ENCODE peak calls at places on chromosomes 1 and 21, in nine cellular contexts. I is HL-60, P is LNCaP clone FGC, J is AG10803, Q is astrocyte of the spinal cord, X is psoas muscle, E is cardiac muscle cell, O is spleen, C is A549. A is an unnamed sample.

GRCh38 chr1:157119008-157119407 is 19.2 kb downstream of the ETV3 start:
- DNase-seq in C (no peak), X (no peak), P (no peak), J (no peak), I (no peak), Q (no peak), O (peak), E (no peak), A (no peak)

GRCh38 chr1:93845554-93846150 is 33.4 kb downstream of the DNTTIP2 start:
- DNase-seq in P (no peak), J (peak), Q (peak), O (no peak), E (no peak), C (peak), X (no peak), I (no peak), A (no peak)

GRCh38 chr1:172654535-172654934 is 4.4 kb upstream of the FASLG start:
- DNase-seq in I (no peak), O (no peak), E (no peak), Q (peak), C (peak), J (peak), X (no peak), P (no peak), A (no peak)

GRCh38 chr1:157580179-157580827 is 17.6 kb downstream of the FCRL4 start:
- DNase-seq in O (no peak), P (peak), E (peak), Q (peak), I (peak), X (no peak), J (peak), C (peak), A (no peak)

GRCh38 chr1:87249803-87250202 is 78.9 kb upstream of the LMO4 start:
- DNase-seq in I (no peak), P (no peak), Q (no peak), J (no peak), E (no peak), X (no peak), C (no peak), O (no peak), A (no peak)

GRCh38 chr1:27755286-27755685 is 17.7 kb upstream of the STX12 start:
- DNase-seq in P (no peak), J (no peak), O (no peak), I (no peak), Q (no peak), E (no peak), X (no peak), C (no peak), A (no peak)

GRCh38 chr21:16108561-16109070 is 378.8 kb downstream of the USP25 start:
- DNase-seq in P (no peak), I (no peak), E (no peak), C (no peak), O (no peak), X (no peak), J (no peak), Q (no peak), A (no peak)

GRCh38 chr1:170927955-170928850 is 7.1 kb upstream of the MROH9 start:
- DNase-seq in I (no peak), C (peak), E (no peak), Q (no peak), O (no peak), X (no peak), J (no peak), P (no peak), A (no peak)

GRCh38 chr1:23168079-23168461 is 586 bp downstream of the LUZP1 start:
- DNase-seq in O (peak), E (peak), Q (no peak), P (no peak), C (no peak), X (peak), J (no peak), I (peak), A (no peak)

GRCh38 chr1:63883494-63884235 is 109.8 kb downstream of the ROR1 start:
- DNase-seq in C (no peak), I (no peak), P (no peak), J (no peak), Q (no peak), O (no peak), E (no peak), X (no peak), A (no peak)

GRCh38 chr1:247453997-247454396 is 3.9 kb downstream of the OR2B11 start:
- DNase-seq in P (no peak), I (no peak), E (no peak), O (no peak), Q (no peak), X (no peak), J (no peak), C (no peak), A (no peak)

GRCh38 chr1:160768295-160768657 is 27.7 kb upstream of the LY9 start:
- DNase-seq in C (peak), X (no peak), O (peak), J (peak), Q (no peak), E (peak), P (no peak), I (peak), A (peak)

GRCh38 chr1:172658871-172659453 is at the start of gene FASLG:
- DNase-seq in C (no peak), Q (no peak), P (no peak), I (no peak), J (no peak), X (no peak), E (no peak), O (no peak), A (no peak)

GRCh38 chr1:23693599-23693998 is 2.0 kb downstream of the RPL11 start:
- DNase-seq in Q (no peak), I (no peak), C (no peak), E (no peak), P (no peak), O (no peak), X (no peak), J (no peak), A (no peak)

GRCh38 chr1:173195596-173196088 is 11.5 kb downstream of the TNFSF4 start:
- DNase-seq in C (no peak), J (no peak), X (no peak), P (no peak), O (peak), I (no peak), Q (no peak), E (no peak), A (peak)

GRCh38 chr1:115133440-115133839 is 44.1 kb upstream of the TSPAN2 start:
- DNase-seq in O (no peak), E (no peak), Q (peak), J (peak), C (peak), X (no peak), P (no peak), I (no peak), A (no peak)

GRCh38 chr1:163824006-163824405 is 502.3 kb downstream of the NUF2 start:
- DNase-seq in P (no peak), J (peak), Q (peak), C (no peak), I (no peak), O (no peak), E (no peak), X (peak), A (no peak)

GRCh38 chr1:113390871-113391642 is 742 bp downstream of the MAGI3 start:
- DNase-seq in O (peak), J (peak), E (peak), P (peak), C (peak), I (peak), Q (no peak), X (peak), A (no peak)

GRCh38 chr21:38661296-38662223 is 144.2 kb upstream of the ETS2 start:
- DNase-seq in P (no peak), O (peak), Q (peak), X (peak), E (peak), J (peak), I (peak), C (peak), A (no peak)

GRCh38 chr1:55428944-55429931 is 214.1 kb upstream of the USP24 start:
- DNase-seq in E (no peak), O (no peak), J (peak), C (peak), P (no peak), Q (peak), X (peak), I (no peak), A (no peak)

DNA sequence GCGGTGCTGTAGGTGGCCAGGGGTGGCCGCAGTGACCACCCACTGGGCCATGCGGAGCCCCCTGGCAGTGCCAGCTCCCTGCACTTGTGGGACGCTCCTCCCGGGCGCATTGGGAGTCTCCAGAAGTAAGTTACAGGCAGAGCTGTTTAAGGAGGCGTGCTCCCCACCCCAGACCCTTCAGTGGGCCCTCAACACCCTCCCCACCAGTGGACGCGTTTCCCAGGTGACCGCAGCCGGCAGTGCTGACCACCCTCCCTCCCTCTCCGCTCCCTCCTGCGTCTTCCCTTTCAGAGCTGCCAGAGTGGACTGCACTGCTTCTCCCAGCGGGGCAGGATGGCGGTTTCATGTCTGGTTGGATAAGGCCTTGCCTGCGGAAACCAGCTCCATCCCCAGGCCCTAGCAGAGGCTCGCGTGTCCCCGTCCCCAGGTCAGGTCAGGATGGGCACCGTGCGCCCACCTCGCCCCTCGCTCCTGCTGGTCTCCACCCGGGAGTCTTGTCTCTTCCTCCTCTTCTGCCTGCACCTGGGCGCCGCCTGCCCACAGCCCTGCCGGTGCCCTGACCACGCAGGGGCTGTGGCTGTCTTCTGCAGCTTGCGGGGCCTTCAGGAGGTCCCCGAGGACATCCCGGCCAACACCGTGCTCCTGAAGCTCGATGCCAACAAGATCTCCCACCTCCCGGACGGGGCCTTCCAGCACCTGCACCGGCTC is 1.1 kb downstream of the LRRC3 start:
- DNase-seq in X (no peak), P (no peak), J (no peak), O (peak), C (no peak), Q (no peak), I (no peak), E (no peak), A (no peak)
- TF ChIP-seq CTCF in X (no peak), P (no peak), J (no peak), O (no peak), C (no peak), Q (no peak), I (no peak), E (no peak), A (no peak)

GRCh38 chr21:41579692-41580091 is 71.7 kb upstream of the TMPRSS2 start:
- DNase-seq in P (no peak), E (no peak), X (no peak), I (no peak), O (no peak), C (no peak), Q (no peak), J (no peak), A (no peak)

GRCh38 chr21:41581592-41582228 is 73.8 kb upstream of the TMPRSS2 start:
- DNase-seq in P (no peak), E (no peak), Q (no peak), I (no peak), J (no peak), X (no peak), C (no peak), O (no peak), A (no peak)

GRCh38 chr21:41582866-41583265 is 74.9 kb upstream of the TMPRSS2 start:
- DNase-seq in C (no peak), E (no peak), X (no peak), I (no peak), O (no peak), Q (no peak), P (no peak), J (no peak), A (no peak)

GRCh38 chr21:41582298-41582840 is 74.4 kb upstream of the TMPRSS2 start:
- DNase-seq in X (no peak), O (no peak), E (no peak), P (no peak), Q (no peak), C (no peak), I (no peak), J (no peak), A (no peak)

GRCh38 chr21:41580758-41581554 is 73.0 kb upstream of the TMPRSS2 start:
- DNase-seq in X (no peak), P (no peak), E (no peak), C (no peak), Q (no peak), O (no peak), I (no peak), J (no peak), A (no peak)
- H3K4me3 ChIP-seq in X (no peak), P (peak), E (no peak), C (no peak), Q (no peak), O (no peak), I (no peak), J (no peak), A (no peak)

GRCh38 chr21:35652196-35652595 is 408.1 kb downstream of the SETD4 start:
- DNase-seq in C (no peak), P (no peak), O (no peak), E (no peak), Q (no peak), X (no peak), J (peak), I (no peak), A (no peak)

GRCh38 chr21:35651166-35651565 is 409.2 kb downstream of the SETD4 start:
- DNase-seq in P (no peak), I (no peak), O (no peak), C (no peak), E (no peak), J (no peak), Q (no peak), X (no peak), A (no peak)

GRCh38 chr21:35649186-35649585 is 411.1 kb downstream of the SETD4 start:
- DNase-seq in I (no peak), C (no peak), P (no peak), Q (peak), X (no peak), O (no peak), E (no peak), J (peak), A (no peak)

GRCh38 chr21:35648512-35648911 is 411.8 kb downstream of the SETD4 start:
- DNase-seq in O (no peak), I (no peak), J (no peak), E (no peak), C (no peak), Q (no peak), X (no peak), P (peak), A (no peak)

GRCh38 chr21:35652872-35653271 is 407.5 kb downstream of the SETD4 start:
- DNase-seq in E (no peak), Q (no peak), J (no peak), O (no peak), P (no peak), X (no peak), C (no peak), I (no peak), A (no peak)
- TF ChIP-seq CTCF in E (no peak), Q (no peak), J (no peak), O (no peak), P (no peak), X (no peak), C (no peak), I (no peak), A (no peak)

DNA sequence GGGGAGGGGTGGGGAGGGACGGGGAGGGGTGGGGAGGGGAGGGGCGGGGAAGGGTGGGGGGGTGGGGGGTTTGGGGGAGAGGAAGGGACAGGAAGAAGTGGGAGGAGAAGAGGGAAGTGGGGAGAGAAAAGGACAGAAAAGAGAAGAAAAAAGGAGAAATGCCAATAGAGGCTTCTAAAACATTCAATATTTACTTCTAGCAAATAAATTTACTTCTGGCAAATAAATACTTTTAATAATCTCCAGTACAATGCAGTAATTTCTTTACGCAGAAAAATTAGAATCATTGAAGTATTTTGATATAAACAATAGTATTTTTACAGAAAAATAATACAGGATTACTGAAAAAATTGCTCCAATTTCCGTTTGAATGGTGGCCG is 9.4 kb upstream of the GPR161 start:
- DNase-seq in C (no peak), J (no peak), Q (no peak), E (no peak), I (no peak), P (no peak), O (no peak), X (no peak), A (no peak)
- H3K4me3 ChIP-seq in C (no peak), J (no peak), Q (no peak), E (no peak), I (no peak), P (no peak), O (no peak), X (no peak), A (no peak)

GRCh38 chr1:219304227-219305226 is 130.8 kb downstream of the LYPLAL1 start:
- DNase-seq in C (peak), E (no peak), J (peak), P (peak), O (no peak), I (no peak), X (peak), Q (peak), A (no peak)
- TF ChIP-seq CTCF in C (peak), E (no peak), J (no peak), P (peak), O (no peak), I (no peak), X (no peak), Q (no peak), A (no peak)

DNA sequence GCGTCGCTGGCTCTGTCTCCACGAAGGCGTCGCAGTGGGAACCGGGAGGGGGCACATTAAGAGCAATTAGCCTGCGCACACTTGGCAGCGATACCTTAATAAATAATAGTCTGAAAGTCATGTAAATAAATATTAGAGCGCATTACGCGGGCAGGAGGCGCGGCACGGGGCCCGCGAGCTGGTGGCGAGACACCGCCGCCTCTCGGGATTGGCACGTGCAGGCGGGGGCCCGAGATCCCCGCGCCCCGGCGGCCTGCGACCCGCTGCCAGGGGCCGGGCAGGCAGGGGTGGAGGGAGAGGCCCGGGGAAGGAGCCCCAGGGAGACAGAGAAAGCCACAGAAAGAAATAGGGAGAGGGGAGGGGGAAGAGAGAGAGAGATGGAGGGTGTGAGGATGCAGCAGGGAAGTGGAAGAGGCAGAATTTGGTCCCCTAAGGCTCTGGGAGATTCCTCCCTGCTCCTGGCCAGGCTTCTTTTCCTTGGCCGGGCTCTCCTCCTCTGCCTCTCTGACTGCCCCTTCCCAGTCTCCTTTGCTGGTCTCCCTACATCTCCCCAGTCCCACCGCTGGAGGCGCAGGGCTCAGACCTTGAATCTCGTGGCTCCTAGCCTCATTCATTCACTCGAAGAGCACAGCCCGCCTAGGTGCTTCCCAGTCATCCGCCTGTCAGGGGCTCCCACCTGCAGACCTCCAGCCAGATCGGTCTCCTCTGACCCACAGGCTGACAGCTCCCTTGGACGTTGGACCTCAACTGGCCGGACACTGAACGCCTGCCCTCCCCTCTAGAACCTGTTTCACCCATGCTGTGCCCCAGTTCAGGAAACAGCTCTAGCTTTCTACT is 76.3 kb downstream of the VWA5B1 start:
- DNase-seq in E (peak), P (no peak), X (peak), C (peak), I (no peak), O (peak), Q (peak), J (peak), A (no peak)
- H3K4me3 ChIP-seq in E (peak), P (no peak), X (peak), C (no peak), I (no peak), O (no peak), Q (no peak), J (no peak), A (no peak)

GRCh38 chr1:89622895-89623294 is 10.0 kb upstream of the LRRC8C start:
- DNase-seq in I (no peak), J (peak), O (no peak), Q (no peak), X (no peak), E (no peak), C (peak), P (no peak), A (no peak)
- TF ChIP-seq CTCF in I (no peak), J (peak), O (no peak), Q (peak), X (no peak), E (peak), C (no peak), P (peak), A (no peak)

GRCh38 chr1:154969246-154969645 is 1.3 kb downstream of the SHC1 start:
- DNase-seq in C (no peak), E (no peak), X (no peak), I (no peak), Q (no peak), O (peak), P (no peak), J (no peak), A (no peak)
- H3K4me3 ChIP-seq in C (peak), E (no peak), X (peak), I (no peak), Q (peak), O (peak), P (peak), J (peak), A (no peak)

DNA sequence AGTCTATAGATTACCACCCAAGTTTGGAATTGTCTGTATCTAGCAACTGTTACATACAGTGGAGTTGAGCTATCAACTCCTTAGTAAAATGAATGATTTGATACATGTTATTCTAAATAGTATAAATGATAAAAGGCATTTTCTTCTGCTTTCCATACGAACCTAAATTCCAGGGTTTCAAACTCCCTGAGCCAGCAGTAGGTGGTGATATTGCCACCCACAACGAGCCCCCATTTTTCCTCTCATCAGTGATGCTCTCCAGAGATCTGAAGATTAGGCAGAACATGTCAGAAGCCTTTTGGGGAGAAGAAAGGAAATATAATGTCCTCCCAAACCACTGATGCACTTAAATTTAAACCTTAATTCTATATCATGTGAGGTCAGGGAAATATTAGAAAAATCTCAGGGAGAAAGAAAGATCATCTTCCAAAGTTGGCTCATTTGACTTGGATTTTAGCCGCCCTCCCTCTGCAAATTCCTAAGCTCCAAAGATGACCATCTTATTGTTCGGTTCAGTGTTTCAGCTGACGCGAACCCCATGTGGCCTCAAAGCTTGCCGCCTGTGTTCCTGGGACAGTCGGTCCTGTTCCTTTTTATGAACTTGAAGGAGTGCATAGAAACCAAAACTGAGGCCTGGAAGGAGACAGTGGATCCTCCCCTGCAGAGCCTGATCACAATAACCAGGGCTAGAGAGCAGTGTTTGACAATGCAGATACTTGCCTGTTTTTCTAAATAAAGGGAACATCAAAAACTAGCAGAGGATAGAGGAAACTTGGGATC is 2.3 kb downstream of the EVA1C start:
- DNase-seq in E (no peak), J (no peak), X (no peak), I (no peak), Q (peak), C (no peak), O (no peak), P (no peak), A (no peak)
- TF ChIP-seq CTCF in E (peak), J (peak), X (no peak), I (no peak), Q (peak), C (peak), O (no peak), P (peak), A (no peak)

A was measured in GM12864.